ENCODE peak calls at places on chromosomes 13 and 19, in ten cellular contexts. O is Right ventricle myocardium superior; M is upper lobe of right lung; N is putamen; S is Right ventricle myocardium inferior; E is brain pericyte; Z is NCI-H1105 treated with DMSO at 0.1 percent for 48 hours; I is astrocyte of the hippocampus; K is psoas muscle; V is stimulated activated CD8-positive, alpha-beta memory T cell treated with anti-CD3 and anti-CD28 coated beads, Interleukin-7, amount 100 ng/mL, for 1 hour. J is an unnamed sample.

GRCh38 chr19:17214531-17215124 is 529 bp upstream of the USE1 start:
- DNase-seq in O (no peak), M (no peak), N (no peak), S (no peak), E (no peak), Z (peak), I (peak), K (no peak), V (no peak), J (no peak)

GRCh38 chr13:76663941-76664340 is 222.3 kb downstream of the KCTD12 start:
- DNase-seq in O (no peak), M (no peak), N (peak), S (no peak), E (no peak), Z (no peak), I (no peak), K (no peak), V (no peak), J (no peak)

GRCh38 chr13:52356327-52356726 is 49.6 kb downstream of the THSD1 start:
- DNase-seq in O (no peak), M (no peak), N (no peak), S (no peak), E (no peak), Z (no peak), I (peak), K (no peak), V (no peak), J (no peak)

GRCh38 chr13:40206241-40207109 is 460.0 kb downstream of the FOXO1 start:
- DNase-seq in O (no peak), M (no peak), N (no peak), S (no peak), E (no peak), Z (no peak), I (peak), K (no peak), V (no peak), J (no peak)

GRCh38 chr13:98297043-98297442 is 120.0 kb upstream of the RNF113B start:
- DNase-seq in O (no peak), M (no peak), N (no peak), S (no peak), E (no peak), Z (peak), I (no peak), K (no peak), V (no peak), J (no peak)

GRCh38 chr19:48085904-48086864 is 24.4 kb downstream of the PLA2G4C start:
- DNase-seq in O (no peak), M (no peak), N (no peak), S (no peak), E (no peak), Z (no peak), I (no peak), K (no peak), V (no peak), J (no peak)

GRCh38 chr19:41637484-41637883 is 10.6 kb upstream of the CEACAM4 start:
- DNase-seq in O (no peak), M (no peak), N (no peak), S (no peak), E (no peak), Z (no peak), I (no peak), K (no peak), V (no peak), J (no peak)

GRCh38 chr19:2815191-2815614 is 4.5 kb upstream of the ZNF554 start:
- DNase-seq in O (no peak), M (no peak), N (no peak), S (no peak), E (no peak), Z (no peak), I (no peak), K (no peak), V (no peak), J (no peak)

GRCh38 chr13:44434441-44435141 is 61.0 kb downstream of the SERP2 start:
- DNase-seq in O (no peak), M (no peak), N (peak), S (no peak), E (no peak), Z (no peak), I (peak), K (no peak), V (no peak), J (no peak)

GRCh38 chr19:17522988-17523872 is 11.8 kb downstream of the PGLS start:
- DNase-seq in O (peak), M (peak), N (no peak), S (peak), E (no peak), Z (no peak), I (no peak), K (peak), V (peak), J (no peak)

GRCh38 chr19:32017341-32017948 is 328.0 kb upstream of the ZNF507 start:
- DNase-seq in O (no peak), M (no peak), N (no peak), S (no peak), E (no peak), Z (no peak), I (peak), K (no peak), V (no peak), J (no peak)

GRCh38 chr19:3852614-3853254 is 16.1 kb downstream of the ZFR2 start:
- DNase-seq in O (no peak), M (no peak), N (no peak), S (no peak), E (peak), Z (peak), I (peak), K (no peak), V (peak), J (peak)

GRCh38 chr19:57410748-57411671 is at the start of gene ZNF17:
- DNase-seq in O (peak), M (peak), N (peak), S (peak), E (peak), Z (peak), I (peak), K (peak), V (peak), J (peak)

GRCh38 chr13:98582947-98583346 is 6.0 kb upstream of the STK24 start:
- DNase-seq in O (no peak), M (no peak), N (no peak), S (no peak), E (no peak), Z (no peak), I (no peak), K (no peak), V (no peak), J (no peak)

GRCh38 chr13:48500652-48501197 is 32.2 kb downstream of the RCBTB2 start:
- DNase-seq in O (no peak), M (no peak), N (no peak), S (no peak), E (peak), Z (no peak), I (peak), K (no peak), V (no peak), J (no peak)

GRCh38 chr19:7911509-7912143 is 3.0 kb upstream of the TGFBR3L start:
- DNase-seq in O (no peak), M (no peak), N (no peak), S (no peak), E (no peak), Z (no peak), I (no peak), K (no peak), V (no peak), J (no peak)

GRCh38 chr13:34675626-34676025 is 266.4 kb upstream of the NBEA start:
- DNase-seq in O (no peak), M (no peak), N (no peak), S (no peak), E (no peak), Z (no peak), I (no peak), K (no peak), V (no peak), J (no peak)

GRCh38 chr13:28401303-28402056 is 93.4 kb downstream of the FLT1 start:
- DNase-seq in O (no peak), M (no peak), N (no peak), S (no peak), E (peak), Z (no peak), I (peak), K (no peak), V (no peak), J (no peak)

GRCh38 chr13:76687467-76687866 is 198.7 kb downstream of the KCTD12 start:
- DNase-seq in O (no peak), M (no peak), N (no peak), S (no peak), E (no peak), Z (no peak), I (no peak), K (peak), V (no peak), J (no peak)

GRCh38 chr19:37564624-37565369 is 29.8 kb downstream of the ZNF571 start:
- DNase-seq in O (no peak), M (no peak), N (no peak), S (no peak), E (no peak), Z (no peak), I (no peak), K (no peak), V (no peak), J (no peak)

GRCh38 chr19:5078179-5078578 is 109.3 kb downstream of the KDM4B start:
- DNase-seq in O (no peak), M (no peak), N (no peak), S (no peak), E (no peak), Z (no peak), I (no peak), K (no peak), V (no peak), J (no peak)

GRCh38 chr13:28043224-28043623 is 54.7 kb upstream of the URAD start:
- DNase-seq in O (no peak), M (no peak), N (no peak), S (no peak), E (no peak), Z (no peak), I (no peak), K (no peak), V (no peak), J (no peak)

GRCh38 chr19:6443986-6444385 is 10.4 kb upstream of the SLC25A41 start:
- DNase-seq in O (no peak), M (no peak), N (no peak), S (no peak), E (no peak), Z (no peak), I (no peak), K (no peak), V (no peak), J (no peak)

GRCh38 chr13:101140936-101141335 is 275.4 kb downstream of the NALCN start:
- DNase-seq in O (no peak), M (no peak), N (no peak), S (no peak), E (no peak), Z (no peak), I (no peak), K (no peak), V (no peak), J (no peak)

GRCh38 chr13:65789815-65790214 is 1440.3 kb downstream of the PCDH9 start:
- DNase-seq in O (no peak), M (no peak), N (no peak), S (no peak), E (no peak), Z (no peak), I (peak), K (no peak), V (no peak), J (no peak)

GRCh38 chr13:114146173-114146572 is 13.8 kb upstream of the RASA3 start:
- DNase-seq in O (no peak), M (peak), N (no peak), S (no peak), E (no peak), Z (no peak), I (no peak), K (no peak), V (no peak), J (no peak)

GRCh38 chr13:28406728-28407266 is 88.1 kb downstream of the FLT1 start:
- DNase-seq in O (no peak), M (no peak), N (no peak), S (no peak), E (no peak), Z (no peak), I (no peak), K (no peak), V (no peak), J (no peak)

J was measured in T-helper 17 cell.